ENCODE peak calls at places on chromosome X, in seven cellular contexts. I is OCI-LY7, N is PC-9, S is uterus, J is neural progenitor cell, T is HepG2, D is lung. Y is an unnamed sample. For H3K9me3, the result is how much of the 10 kb centered on the place peaks cover.

GRCh38 chrX:68727696-68728095 is 80.2 kb downstream of the STARD8 start:
- DNase-seq in S (no peak), J (no peak), T (no peak), N (no peak), D (no peak), I (no peak), Y (no peak)

GRCh38 chrX:106955004-106955772 is 35.0 kb downstream of the CLDN2 start:
- DNase-seq in D (no peak), I (no peak), N (no peak), S (no peak), T (peak), J (no peak), Y (no peak)

GRCh38 chrX:57137481-57137880 is 284 bp upstream of the SPIN2A start:
- DNase-seq in I (no peak), S (no peak), N (no peak), T (no peak), D (no peak), J (peak), Y (no peak)

GRCh38 chrX:37745354-37745753 is 34.5 kb upstream of the CYBB start:
- DNase-seq in J (peak), N (peak), S (peak), D (peak), I (peak), T (peak), Y (peak)

GRCh38 chrX:52363247-52363883 is 5.5 kb upstream of the XAGE2 start:
- DNase-seq in N (no peak), S (no peak), J (peak), T (no peak), I (no peak), D (no peak), Y (no peak)

GRCh38 chrX:155745792-155746191 is 133.0 kb upstream of the TMLHE start:
- DNase-seq in T (peak), D (no peak), I (no peak), N (peak), J (no peak), S (no peak), Y (peak)

GRCh38 chrX:39065051-39065871 is 264.0 kb downstream of the MID1IP1 start:
- DNase-seq in S (no peak), J (peak), D (no peak), N (no peak), T (no peak), I (no peak), Y (no peak)

GRCh38 chrX:134570899-134571298 is 87.4 kb downstream of the PLAC1 start:
- DNase-seq in N (no peak), S (no peak), T (no peak), J (no peak), D (no peak), I (no peak), Y (no peak)

GRCh38 chrX:30680618-30681017 is 27.4 kb downstream of the GK start:
- DNase-seq in J (no peak), D (no peak), I (no peak), T (no peak), S (no peak), N (no peak), Y (no peak)

GRCh38 chrX:150942958-150943594 is 40.1 kb upstream of the HMGB3 start:
- DNase-seq in N (no peak), D (no peak), I (no peak), T (no peak), S (no peak), J (no peak), Y (no peak)

GRCh38 chrX:150821971-150822370 is 76.5 kb downstream of the CD99L2 start:
- DNase-seq in T (no peak), N (no peak), I (no peak), D (no peak), J (no peak), S (no peak), Y (no peak)

GRCh38 chrX:80765226-80765625 is 44.5 kb downstream of the BRWD3 start:
- DNase-seq in D (no peak), I (no peak), J (no peak), N (peak), S (no peak), T (peak), Y (no peak)

GRCh38 chrX:72394518-72395163 is 88.9 kb upstream of the CITED1 start:
- DNase-seq in T (no peak), S (no peak), D (no peak), I (no peak), J (peak), N (no peak), Y (no peak)

GRCh38 chrX:70324326-70324725 is 34.4 kb downstream of the KIF4A start:
- DNase-seq in I (no peak), S (no peak), D (no peak), T (no peak), J (no peak), N (no peak), Y (no peak)

GRCh38 chrX:120402363-120402762 is 40.5 kb downstream of the ATP1B4 start:
- DNase-seq in T (no peak), D (no peak), S (no peak), J (no peak), I (no peak), N (no peak), Y (no peak)

GRCh38 chrX:2697741-2698294 is 6.7 kb downstream of the CD99 start:
- DNase-seq in T (no peak), J (no peak), N (no peak), D (no peak), I (peak), S (no peak), Y (peak)

GRCh38 chrX:136797787-136798186 is 17.1 kb upstream of the ARHGEF6 start:
- DNase-seq in J (no peak), T (no peak), S (no peak), N (no peak), D (no peak), I (no peak), Y (no peak)

GRCh38 chrX:79506001-79506400 is 138.9 kb upstream of the ITM2A start:
- DNase-seq in S (no peak), N (no peak), J (no peak), T (no peak), I (no peak), D (no peak), Y (no peak)

GRCh38 chrX:56802921-56803848 is 74.1 kb downstream of the NBDY start:
- DNase-seq in S (peak), T (peak), I (no peak), D (peak), N (no peak), J (peak), Y (peak)

GRCh38 chrX:75067931-75068330 is 88.2 kb downstream of the ABCB7 start:
- DNase-seq in J (no peak), I (no peak), T (no peak), N (no peak), S (no peak), D (no peak), Y (no peak)

GRCh38 chrX:133670394-133670793 is 255.1 kb upstream of the GPC4 start:
- DNase-seq in S (no peak), T (no peak), I (peak), N (peak), J (peak), D (no peak), Y (no peak)

GRCh38 chrX:120559799-120560198 is 963 bp downstream of the CUL4B start:
- DNase-seq in N (no peak), J (peak), S (no peak), D (no peak), I (peak), T (no peak), Y (no peak)

GRCh38 chrX:21735038-21735752 is 22.7 kb downstream of the SMPX start:
- DNase-seq in D (no peak), N (no peak), I (no peak), J (no peak), S (no peak), T (no peak), Y (no peak)

GRCh38 chrX:15761564-15762191 is 23.6 kb downstream of the CA5B start:
- DNase-seq in I (peak), J (peak), S (no peak), D (no peak), N (peak), T (no peak), Y (no peak)

GRCh38 chrX:45274576-45274975 is 73.9 kb upstream of the DIPK2B start:
- DNase-seq in T (no peak), N (no peak), J (no peak), I (no peak), S (no peak), D (no peak), Y (no peak)

GRCh38 chrX:93120805-93121204 is 552.6 kb downstream of the NAP1L3 start:
- DNase-seq in I (no peak), N (no peak), S (no peak), T (no peak), J (peak), D (no peak), Y (no peak)

DNA sequence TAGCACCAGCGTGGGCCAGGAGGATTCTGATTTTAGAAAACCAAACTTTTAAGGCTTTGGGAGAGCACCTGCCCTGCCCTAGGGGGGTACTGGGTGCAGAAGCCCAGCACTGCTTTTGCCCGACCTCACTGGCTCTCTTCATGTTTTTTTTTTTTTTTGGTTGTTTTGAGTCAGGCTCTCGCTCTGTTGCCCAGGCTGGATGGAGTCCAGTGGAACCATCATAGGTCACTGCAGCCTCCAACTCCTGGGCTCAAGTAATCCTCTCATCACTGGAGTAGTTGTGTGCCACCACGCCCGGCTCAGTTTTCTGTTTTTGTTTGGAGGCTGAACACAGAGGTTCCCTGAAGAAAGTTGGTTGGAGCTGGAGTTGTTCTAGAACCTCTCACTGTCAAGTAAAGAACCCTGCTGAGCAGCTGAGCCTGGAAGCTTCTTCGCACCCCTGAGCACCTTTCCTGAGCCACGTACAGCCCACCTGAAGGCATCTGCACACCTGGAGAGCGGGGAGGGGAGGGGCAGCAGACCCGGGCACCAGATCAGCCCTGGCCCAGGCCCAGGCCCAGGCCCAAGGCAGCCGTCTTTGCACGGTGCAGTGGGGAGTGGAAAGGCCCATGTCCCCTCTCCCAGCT is 49.5 kb downstream of the SHROOM2 start:
- DNase-seq in I (no peak), D (no peak), S (no peak), N (no peak), J (no peak), T (no peak), Y (no peak)
- H3K4me3 ChIP-seq in I (no peak), D (no peak), S (no peak), N (no peak), J (no peak), T (no peak), Y (no peak)

DNA sequence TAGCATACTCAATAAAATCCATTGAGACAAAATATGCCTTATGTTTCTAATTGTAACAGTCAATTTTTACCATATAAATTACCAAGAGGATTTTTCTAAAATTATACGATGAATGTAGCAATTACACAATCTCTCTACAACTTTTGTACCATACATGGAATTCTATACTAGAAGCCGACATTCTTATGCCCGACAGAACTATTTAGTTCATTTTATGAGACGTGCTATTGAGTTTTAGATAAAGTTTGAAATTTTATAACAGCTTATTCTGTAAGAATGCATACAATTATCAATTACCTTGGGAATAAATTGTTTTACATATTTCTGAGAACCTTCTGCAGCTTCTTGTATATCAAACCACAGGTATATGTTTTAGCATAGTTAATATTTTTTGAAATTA is 431.2 kb downstream of the DMD start:
- DNase-seq in N (no peak), D (no peak), J (no peak), I (no peak), T (no peak), S (no peak), Y (no peak)
- H3K9me3 ChIP-seq in N (under half), D (under half), J (under half), I (under half), T (under half), S (under half), Y (under half)

DNA sequence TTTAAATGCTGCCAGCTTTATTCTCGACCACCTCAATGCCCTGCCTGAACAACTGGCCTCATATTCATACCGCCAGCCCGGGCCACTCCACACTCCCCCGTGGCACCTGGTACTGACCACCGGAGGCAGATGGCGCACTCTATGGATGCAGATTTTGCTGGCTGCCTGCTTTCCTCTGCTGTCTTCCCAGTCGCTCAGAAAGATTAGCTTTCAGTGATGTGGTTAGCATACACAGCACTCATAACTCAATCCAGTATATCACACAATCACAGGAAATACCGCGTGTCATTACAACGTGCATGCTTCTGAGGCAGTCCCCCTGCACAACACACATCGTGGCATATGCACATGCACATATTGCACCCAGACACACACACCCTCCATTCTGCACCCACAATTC is 147.2 kb upstream of the BCOR start:
- DNase-seq in S (no peak), I (no peak), T (no peak), N (no peak), J (peak), D (no peak), Y (no peak)
- H3K4me3 ChIP-seq in S (no peak), I (no peak), T (no peak), N (no peak), J (no peak), D (no peak), Y (no peak)

DNA sequence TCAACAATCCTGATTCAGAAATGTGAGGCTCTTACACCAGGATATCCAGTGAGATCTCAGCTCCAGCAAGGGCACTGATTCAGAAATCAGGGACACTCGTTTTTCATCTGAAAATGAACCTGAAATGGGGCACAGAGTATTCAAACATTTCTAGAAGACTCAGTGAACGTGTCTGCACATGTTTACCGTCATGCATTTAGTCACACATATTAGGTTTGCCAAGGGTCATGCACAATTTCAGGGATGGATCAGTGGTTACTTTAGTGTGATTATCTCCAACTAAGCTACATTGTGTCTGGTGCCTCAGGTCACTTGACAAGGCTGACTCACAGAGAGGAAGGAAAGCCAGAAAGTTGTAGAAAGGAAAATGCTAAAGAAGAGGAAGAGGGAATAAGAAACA is 33.6 kb upstream of the SPANXN2 start:
- DNase-seq in I (no peak), S (no peak), T (no peak), D (no peak), N (no peak), J (no peak), Y (no peak)
- H3K9me3 ChIP-seq in I (under half), S (under half), T (half or more), D (under half), N (under half), J (under half), Y (under half)

DNA sequence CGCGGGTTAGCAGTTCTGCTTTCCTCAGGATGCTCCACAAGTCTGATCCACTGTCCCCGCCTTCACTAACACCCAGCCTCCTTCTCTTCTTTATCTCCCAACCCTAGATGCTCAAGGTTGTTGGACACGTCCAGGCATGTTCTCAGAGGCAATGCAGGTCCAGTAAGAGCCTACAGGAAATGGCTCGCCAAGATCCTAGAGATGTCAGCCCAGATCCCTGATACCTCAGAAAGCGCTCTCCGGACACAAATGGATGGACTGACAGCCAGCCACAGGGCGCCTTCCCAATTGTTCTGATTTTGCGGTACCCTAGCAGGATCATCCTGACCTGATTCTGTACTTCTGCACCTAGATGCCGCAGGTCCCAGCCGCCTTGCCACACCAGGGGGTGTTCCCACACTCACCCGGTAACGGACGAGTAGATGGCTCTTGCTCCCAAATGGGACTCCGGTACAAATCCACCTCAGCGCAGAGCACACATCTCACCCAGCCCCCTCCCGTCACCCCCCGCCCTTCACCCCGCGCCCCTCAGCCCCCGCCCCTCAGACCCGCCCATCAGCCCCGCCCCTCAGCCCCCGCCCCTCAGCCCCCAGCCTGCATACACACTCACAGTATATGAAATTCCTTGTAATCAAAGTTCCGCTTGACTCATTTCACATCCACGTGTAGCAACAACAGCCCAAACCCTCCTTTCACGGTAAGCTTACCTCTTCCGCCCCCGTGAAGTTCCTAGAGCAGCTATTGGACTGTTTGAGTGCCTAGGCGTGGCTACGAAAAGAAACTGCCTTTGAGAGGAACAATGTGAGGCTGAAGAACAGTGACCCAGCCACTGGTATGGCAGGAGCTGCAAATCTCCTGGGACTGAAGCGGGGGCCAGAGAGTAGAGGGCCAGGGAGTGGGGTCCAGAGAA is at the start of gene EDA2R:
- DNase-seq in D (peak), J (peak), S (peak), N (no peak), I (peak), T (peak), Y (peak)
- H3K4me3 ChIP-seq in D (no peak), J (peak), S (peak), N (no peak), I (peak), T (peak), Y (peak)

DNA sequence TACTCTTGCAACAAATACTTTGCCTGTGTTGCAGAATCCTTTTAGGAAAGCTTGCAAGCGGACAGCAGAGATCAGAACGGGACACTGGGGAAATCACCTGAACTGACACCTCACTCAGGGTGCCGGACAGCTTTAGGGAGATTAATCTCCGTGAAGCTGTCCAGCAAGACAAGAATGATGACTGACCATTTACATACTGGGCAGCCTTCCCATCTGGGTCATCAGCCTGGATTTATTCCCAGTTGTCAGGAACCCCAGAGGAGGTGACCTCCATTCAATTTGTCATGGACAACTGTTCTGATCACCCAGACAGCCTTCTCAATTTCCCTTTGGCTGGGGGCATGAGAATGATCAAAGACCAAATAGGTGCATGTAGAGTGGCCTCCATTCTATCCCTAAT is 93.0 kb upstream of the EGFL6 start:
- DNase-seq in S (no peak), T (no peak), J (no peak), I (no peak), N (no peak), D (no peak), Y (no peak)
- H3K9me3 ChIP-seq in S (under half), T (under half), J (under half), I (under half), N (under half), D (under half), Y (under half)

GRCh38 chrX:153333271-153333670 is 682 bp upstream of the ZNF275 start:
- DNase-seq in I (no peak), S (no peak), N (no peak), T (no peak), J (no peak), D (no peak), Y (no peak)
- H3K4me3 ChIP-seq in I (peak), S (no peak), N (peak), T (peak), J (peak), D (no peak), Y (no peak)